ENCODE peak calls at places on chromosome 15, in eight cellular contexts. X is PC-3, O is MM.1S, F is HepG2, S is neural progenitor cell, I is hepatocyte, A is HCT116, M is mammary epithelial cell. R is an unnamed sample.
A peak's percentile ranks its signal among the peaks of the same experiment; 100 is the strongest.

GRCh38 chr15:39000008-39000734 is 435.6 kb upstream of the RASGRP1 start:
- DNase-seq in M (no peak), S (no peak), I (no peak), O (no peak), F (no peak), A (no peak), X (no peak), R (no peak)

GRCh38 chr15:80643296-80643965 is 51.7 kb upstream of the ABHD17C start:
- DNase-seq in M (no peak), A (no peak), F (no peak), O (no peak), I (no peak), X (no peak), S (no peak), R (no peak)

GRCh38 chr15:96474274-96474673 is 143.8 kb downstream of the NR2F2 start:
- DNase-seq in O (no peak), I (no peak), F (no peak), M (no peak), X (no peak), A (no peak), S (no peak), R (no peak)

GRCh38 chr15:48426941-48427340 is 95.7 kb downstream of the DUT start:
- DNase-seq in M (no peak), X (no peak), S (no peak), A (no peak), I (no peak), F (no peak), O (no peak), R (no peak)

GRCh38 chr15:65346856-65347598 is 30.8 kb downstream of the IGDCC3 start:
- DNase-seq in M (no peak), S (no peak), O (no peak), A (no peak), X (no peak), I (no peak), F (no peak), R (no peak)

GRCh38 chr15:61038387-61038786 is 190.7 kb downstream of the RORA start:
- DNase-seq in F (no peak), I (peak; percentile 15), A (no peak), X (peak; percentile 2), M (no peak), S (no peak), O (no peak), R (peak; percentile 65)

GRCh38 chr15:44775923-44776322 is 39.6 kb downstream of the TRIM69 start:
- DNase-seq in M (peak; percentile 24), A (no peak), O (peak; percentile 24), S (no peak), I (peak; percentile 58), F (no peak), X (no peak), R (no peak)

GRCh38 chr15:37253877-37254276 is 153.5 kb upstream of the MEIS2 start:
- DNase-seq in S (no peak), M (no peak), X (no peak), I (no peak), A (no peak), O (no peak), F (no peak), R (peak; percentile 53)

GRCh38 chr15:65791335-65792129 is 561 bp downstream of the DENND4A start:
- DNase-seq in A (no peak), O (no peak), F (peak; percentile 65), S (peak; percentile 81), I (peak; percentile 72), X (peak; percentile 26), M (no peak), R (peak; percentile 57)

GRCh38 chr15:70234256-70234965 is 136.7 kb upstream of the TLE3 start:
- DNase-seq in S (no peak), M (no peak), F (no peak), O (no peak), I (peak; percentile 33), X (no peak), A (no peak), R (peak; percentile 43)

GRCh38 chr15:86444527-86444926 is 364.9 kb downstream of the AGBL1 start:
- DNase-seq in S (peak; percentile 63), M (peak; percentile 2), F (no peak), A (no peak), I (peak; percentile 41), X (no peak), O (no peak), R (peak; percentile 0)

GRCh38 chr15:67945951-67946700 is 106.3 kb upstream of the RNU6-1 start:
- DNase-seq in X (peak; percentile 63), S (peak; percentile 64), F (peak; percentile 98), M (peak; percentile 60), O (no peak), I (peak; percentile 75), A (no peak), R (peak; percentile 37)
- H3K27ac ChIP-seq in X (no peak overlapping the region), S (peak overlapping the region; percentile 72), F (peak overlapping the region; percentile 98), M (peak overlapping the region; percentile 69), O (peak overlapping the region; percentile 95), I (peak overlapping the region; percentile 90), A (no peak overlapping the region), R (no peak overlapping the region)

GRCh38 chr15:35519536-35520149 is 26.3 kb downstream of the DPH6 start:
- DNase-seq in X (peak; percentile 69), M (peak; percentile 35), I (peak; percentile 63), O (peak; percentile 35), F (peak; percentile 45), A (peak; percentile 28), S (peak; percentile 62), R (peak; percentile 75)
- H2AFZ ChIP-seq in X (no peak overlapping the region), M (no peak overlapping the region), I (no peak overlapping the region), O (no peak overlapping the region), F (no peak overlapping the region), A (no peak overlapping the region), S (no peak overlapping the region), R (no peak overlapping the region)

GRCh38 chr15:95286911-95287769 is 1043.4 kb upstream of the NR2F2 start:
- DNase-seq in X (no peak), O (peak; percentile 64), A (no peak), F (no peak), S (peak; percentile 95), M (no peak), I (no peak), R (peak; percentile 39)

GRCh38 chr15:95290376-95290973 is 1040.0 kb upstream of the NR2F2 start:
- DNase-seq in I (no peak), X (no peak), O (no peak), A (no peak), F (no peak), M (no peak), S (peak; percentile 16), R (peak; percentile 50)

GRCh38 chr15:95284933-95285401 is 1045.5 kb upstream of the NR2F2 start:
- DNase-seq in F (no peak), O (peak; percentile 85), X (peak; percentile 12), S (peak; percentile 73), M (no peak), A (no peak), I (no peak), R (peak; percentile 77)

GRCh38 chr15:95286316-95286880 is 1044.1 kb upstream of the NR2F2 start:
- DNase-seq in A (no peak), F (no peak), M (no peak), O (no peak), I (no peak), X (no peak), S (peak; percentile 18), R (no peak)

DNA sequence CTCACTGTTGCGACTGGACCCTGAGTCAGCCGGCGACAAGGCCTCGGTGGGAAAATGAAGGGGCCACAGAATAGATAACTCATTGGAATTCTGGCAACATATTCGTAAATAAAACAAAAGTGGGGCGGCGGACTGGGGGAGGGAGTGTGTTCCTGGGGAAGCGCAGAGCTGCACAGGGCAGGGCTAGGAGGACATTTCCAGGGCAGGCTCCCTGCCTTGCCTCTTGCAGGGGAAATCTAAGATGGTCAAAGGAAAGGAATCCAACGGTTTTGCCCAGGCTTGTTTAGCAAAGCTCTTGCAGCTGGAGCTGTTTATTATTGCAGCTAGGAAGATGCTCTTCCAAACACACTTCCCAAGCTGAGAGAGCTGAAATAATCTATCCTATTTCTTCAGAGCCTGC is 1042.7 kb upstream of the NR2F2 start:
- DNase-seq in O (no peak), M (peak; percentile 18), S (peak; percentile 84), I (no peak), X (no peak), A (no peak), F (no peak), R (peak; percentile 38)
- TF ChIP-seq EZH2 in O (no peak), M (no peak), S (no peak), I (no peak), X (no peak), A (no peak), F (no peak), R (no peak)

DNA sequence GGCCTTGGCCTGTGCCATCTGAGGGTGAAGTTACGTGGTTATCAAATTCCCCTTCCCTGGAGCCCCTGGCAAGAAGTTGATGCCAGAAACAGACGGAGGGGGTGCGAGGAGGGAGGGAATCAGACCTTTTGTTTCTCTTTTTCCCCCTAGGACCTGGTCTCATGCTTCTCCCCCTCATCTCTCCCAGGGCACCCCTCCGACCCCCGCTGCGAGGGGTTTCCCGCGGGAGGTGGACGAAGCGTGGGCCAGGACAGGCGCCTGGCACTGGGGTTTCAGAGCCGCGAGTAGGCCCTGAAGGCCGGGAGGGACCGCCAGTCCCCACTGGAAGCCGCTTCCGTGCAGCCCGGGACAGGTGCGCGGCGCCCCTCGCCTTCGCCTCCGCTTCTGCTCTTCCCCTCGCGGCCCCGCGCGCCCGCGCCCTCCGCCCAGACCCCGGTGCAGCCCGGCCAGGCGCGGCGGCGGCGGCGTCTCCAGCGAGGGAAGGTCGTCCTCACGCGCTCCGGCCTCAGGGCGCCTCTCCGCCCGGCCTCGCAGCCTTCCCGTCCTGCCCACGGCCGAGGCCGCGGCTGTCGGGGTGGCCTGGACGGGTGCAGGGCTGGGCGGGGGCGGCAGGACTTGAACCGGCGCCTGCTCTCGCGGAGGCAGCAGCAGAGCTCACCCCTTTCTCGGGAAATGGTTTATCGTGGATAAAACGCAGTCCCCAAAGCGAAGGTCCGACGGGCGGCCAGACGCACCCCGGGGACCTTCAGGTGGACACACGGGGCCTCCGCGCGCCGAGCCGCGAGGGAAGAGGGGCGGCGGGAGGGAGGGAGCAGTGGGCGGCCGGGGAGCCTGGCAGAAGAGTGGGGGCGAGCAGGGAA is 31.5 kb upstream of the ADAMTS17 start:
- DNase-seq in F (no peak), O (no peak), I (peak; percentile 6), M (no peak), S (peak; percentile 32), A (no peak), X (no peak), R (no peak)
- H3K27ac ChIP-seq in F (no peak overlapping the region), O (no peak overlapping the region), I (no peak overlapping the region), M (no peak overlapping the region), S (no peak overlapping the region), A (no peak overlapping the region), X (no peak overlapping the region), R (no peak overlapping the region)

R was measured in fibroblast of lung.